ENCODE peak calls at places on chromosomes 12 and 14, in eight cellular contexts. C is H7; I is left cardiac atrium; O is left ventricle myocardium superior; F is CD4-positive, alpha-beta T cell; N is fibroblast of the aortic adventitia; M is NCI-H1694; Q is right cardiac atrium. P is an unnamed sample.

GRCh38 chr12:122023339-122024131 is 1.9 kb downstream of the BCL7A start:
- DNase-seq in N (peak; percentile 82), F (no peak), C (peak; percentile 83), M (peak; percentile 47), O (peak; percentile 85), Q (peak; percentile 90), I (peak; percentile 77), P (no peak)

GRCh38 chr14:91517013-91517412 is 6.9 kb upstream of the PPP4R3A start:
- DNase-seq in F (no peak), O (no peak), C (no peak), I (no peak), N (no peak), Q (no peak), M (no peak), P (no peak)

GRCh38 chr12:111218499-111218898 is 150.4 kb downstream of the PHETA1 start:
- DNase-seq in F (no peak), O (no peak), C (peak; percentile 36), Q (no peak), M (no peak), I (no peak), N (no peak), P (no peak)

GRCh38 chr14:69059658-69060648 is 80.9 kb upstream of the ACTN1 start:
- DNase-seq in Q (peak; percentile 68), O (no peak), M (no peak), C (no peak), N (peak; percentile 92), F (no peak), I (peak; percentile 72), P (no peak)

GRCh38 chr12:47818701-47819543 is 781 bp downstream of the HDAC7 start:
- DNase-seq in Q (peak; percentile 92), I (peak; percentile 79), O (peak; percentile 84), C (peak; percentile 92), F (peak; percentile 33), M (no peak), N (no peak), P (no peak)

GRCh38 chr12:19620222-19620621 is 180.9 kb downstream of the AEBP2 start:
- DNase-seq in C (no peak), O (no peak), I (no peak), M (no peak), N (no peak), F (no peak), Q (no peak), P (no peak)

GRCh38 chr14:75702606-75703261 is 41.7 kb downstream of the TTLL5 start:
- DNase-seq in Q (peak; percentile 42), N (peak; percentile 64), M (no peak), O (no peak), C (no peak), F (no peak), I (no peak), P (no peak)

GRCh38 chr12:111186347-111186746 is 182.5 kb downstream of the PHETA1 start:
- DNase-seq in I (no peak), Q (no peak), O (no peak), F (no peak), C (peak; percentile 53), M (no peak), N (no peak), P (no peak)

GRCh38 chr14:41570415-41571155 is 36.1 kb upstream of the LRFN5 start:
- DNase-seq in Q (no peak), O (no peak), M (no peak), N (no peak), F (no peak), C (no peak), I (no peak), P (no peak)

GRCh38 chr12:49200882-49201594 is 12.2 kb upstream of the TUBA1A start:
- DNase-seq in N (peak; percentile 94), O (no peak), C (no peak), Q (no peak), F (no peak), M (peak; percentile 47), I (no peak), P (no peak)

GRCh38 chr12:96811083-96811482 is 96.0 kb upstream of the NEDD1 start:
- DNase-seq in O (no peak), C (no peak), Q (no peak), I (no peak), N (peak; percentile 71), F (no peak), M (no peak), P (no peak)

GRCh38 chr14:91521058-91521721 is 11.1 kb upstream of the PPP4R3A start:
- DNase-seq in N (no peak), Q (no peak), C (no peak), F (no peak), O (no peak), I (no peak), M (no peak), P (no peak)

GRCh38 chr12:7989827-7990491 is 42.6 kb upstream of the FOXJ2 start:
- DNase-seq in Q (peak; percentile 62), F (peak; percentile 66), O (peak; percentile 41), I (peak; percentile 37), M (no peak), N (no peak), C (no peak), P (no peak)

GRCh38 chr14:104595116-104595675 is 9.4 kb downstream of the TMEM179 start:
- DNase-seq in F (no peak), Q (no peak), O (no peak), N (no peak), C (peak; percentile 49), M (no peak), I (peak; percentile 16), P (no peak)

GRCh38 chr14:61562321-61563161 is 132.8 kb upstream of the HIF1A start:
- DNase-seq in M (no peak), I (no peak), N (peak; percentile 99), F (no peak), C (no peak), O (no peak), Q (no peak), P (no peak)

GRCh38 chr14:100067971-100068959 is 3.0 kb downstream of the EVL start:
- DNase-seq in I (peak; percentile 67), C (no peak), M (no peak), O (peak; percentile 38), F (peak; percentile 93), N (no peak), Q (peak; percentile 76), P (no peak)

GRCh38 chr12:89177802-89178201 is 174.5 kb downstream of the DUSP6 start:
- DNase-seq in N (no peak), Q (no peak), F (no peak), M (no peak), I (no peak), O (no peak), C (no peak), P (no peak)

GRCh38 chr12:128474916-128475315 is 207.9 kb downstream of the TMEM132C start:
- DNase-seq in Q (no peak), O (no peak), F (no peak), C (peak; percentile 48), I (no peak), M (no peak), N (no peak), P (no peak)